ENCODE peak calls at places on chromosomes 16 and 17, in nine cellular contexts. Q, Y, G, T, S, E, K, V and Z are unnamed samples.

GRCh38 chr16:76598498-76598897 is 321.3 kb downstream of the CNTNAP4 start:
- DNase-seq in Q (no peak), Y (no peak), G (no peak), T (no peak), S (no peak), E (no peak), K (no peak), V (no peak), Z (no peak)

GRCh38 chr17:81445642-81446500 is 50.6 kb downstream of the BAHCC1 start:
- DNase-seq in Q (no peak), Y (no peak), G (no peak), T (no peak), S (no peak), E (no peak), K (no peak), V (no peak), Z (no peak)

GRCh38 chr16:89365044-89365467 is 125.3 kb downstream of the ANKRD11 start:
- DNase-seq in Q (no peak), Y (no peak), G (no peak), T (no peak), S (no peak), E (no peak), K (no peak), V (no peak), Z (no peak)

GRCh38 chr17:38735161-38735997 is 5.2 kb downstream of the CISD3 start:
- DNase-seq in Q (no peak), Y (peak; percentile 75), G (no peak), T (peak; percentile 71), S (peak; percentile 73), E (peak; percentile 76), K (peak; percentile 64), V (no peak), Z (peak; percentile 83)

GRCh38 chr16:4097826-4098240 is 18.4 kb downstream of the ADCY9 start:
- DNase-seq in Q (peak; percentile 33), Y (peak; percentile 43), G (no peak), T (no peak), S (no peak), E (no peak), K (no peak), V (no peak), Z (no peak)

GRCh38 chr16:51337662-51338061 is 186.6 kb upstream of the SALL1 start:
- DNase-seq in Q (no peak), Y (no peak), G (no peak), T (no peak), S (no peak), E (no peak), K (no peak), V (no peak), Z (no peak)

GRCh38 chr16:46688101-46688656 is 799 bp downstream of the VPS35 start:
- DNase-seq in Q (no peak), Y (no peak), G (peak; percentile 25), T (peak; percentile 63), S (no peak), E (peak; percentile 73), K (no peak), V (no peak), Z (no peak)

GRCh38 chr17:6170349-6170748 is 100.2 kb downstream of the WSCD1 start:
- DNase-seq in Q (no peak), Y (no peak), G (no peak), T (no peak), S (no peak), E (no peak), K (no peak), V (no peak), Z (no peak)

GRCh38 chr16:3036726-3037315 is at the start of gene BICDL2:
- DNase-seq in Q (no peak), Y (peak; percentile 75), G (no peak), T (peak; percentile 87), S (no peak), E (no peak), K (no peak), V (no peak), Z (no peak)

GRCh38 chr17:17305282-17305801 is 2.2 kb downstream of the NT5M start:
- DNase-seq in Q (no peak), Y (no peak), G (no peak), T (peak; percentile 37), S (peak; percentile 38), E (peak; percentile 63), K (no peak), V (no peak), Z (no peak)

GRCh38 chr17:17303847-17304490 is 796 bp downstream of the NT5M start:
- DNase-seq in Q (no peak), Y (no peak), G (no peak), T (no peak), S (no peak), E (no peak), K (no peak), V (no peak), Z (no peak)

GRCh38 chr17:17304521-17304985 is 1.4 kb downstream of the NT5M start:
- DNase-seq in Q (no peak), Y (no peak), G (no peak), T (no peak), S (peak; percentile 9), E (no peak), K (no peak), V (no peak), Z (no peak)

GRCh38 chr17:17300624-17301568 is 2.3 kb upstream of the NT5M start:
- DNase-seq in Q (no peak), Y (peak; percentile 71), G (no peak), T (peak; percentile 42), S (peak; percentile 29), E (peak; percentile 46), K (no peak), V (no peak), Z (no peak)

DNA sequence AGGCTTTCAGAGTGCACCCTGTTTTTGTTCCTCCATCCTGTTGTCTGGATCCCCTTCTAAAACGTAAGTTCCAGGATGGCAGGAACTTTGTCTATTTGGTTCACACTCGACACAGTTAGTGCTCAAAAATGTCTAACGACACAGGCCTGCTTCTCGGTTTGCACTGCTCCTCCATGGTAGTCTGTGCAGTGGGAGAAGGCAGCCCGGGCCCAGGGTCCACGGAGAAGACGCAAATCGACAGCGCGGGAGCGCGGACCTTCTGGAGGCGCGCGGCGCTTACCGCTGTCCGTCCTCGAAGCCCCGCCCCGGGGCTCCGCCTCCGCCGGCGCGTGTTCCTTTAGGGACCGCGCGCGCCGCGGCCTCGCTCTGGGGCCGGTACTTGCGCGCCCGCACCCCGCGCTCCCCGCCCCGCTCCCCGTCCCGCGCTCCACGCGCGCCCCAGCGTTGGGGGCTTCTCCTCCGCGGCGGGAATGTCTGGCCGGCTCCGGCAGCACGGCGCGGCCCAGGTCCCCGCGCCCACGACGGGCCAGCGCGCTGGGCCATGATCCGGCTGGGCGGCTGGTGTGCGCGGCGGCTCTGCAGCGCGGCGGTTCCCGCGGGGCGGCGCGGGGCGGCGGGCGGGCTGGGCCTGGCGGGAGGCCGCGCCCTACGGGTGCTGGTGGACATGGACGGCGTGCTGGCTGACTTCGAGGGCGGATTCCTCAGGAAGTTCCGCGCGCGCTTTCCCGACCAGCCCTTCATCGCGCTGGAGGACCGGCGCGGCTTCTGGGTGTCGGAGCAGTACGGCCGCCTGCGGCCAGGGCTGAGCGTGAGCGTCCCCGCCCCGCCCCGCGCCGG is at the start of gene NT5M:
- DNase-seq in Q (peak; percentile 82), Y (peak; percentile 88), G (peak; percentile 48), T (peak; percentile 87), S (peak; percentile 52), E (peak; percentile 52), K (peak; percentile 82), V (peak; percentile 81), Z (peak; percentile 74)
- TF ChIP-seq CTCF in Q (no peak), Y (no peak), G (no peak), T (no peak), S (no peak), E (no peak), K (no peak), V (no peak), Z (no peak)

DNA sequence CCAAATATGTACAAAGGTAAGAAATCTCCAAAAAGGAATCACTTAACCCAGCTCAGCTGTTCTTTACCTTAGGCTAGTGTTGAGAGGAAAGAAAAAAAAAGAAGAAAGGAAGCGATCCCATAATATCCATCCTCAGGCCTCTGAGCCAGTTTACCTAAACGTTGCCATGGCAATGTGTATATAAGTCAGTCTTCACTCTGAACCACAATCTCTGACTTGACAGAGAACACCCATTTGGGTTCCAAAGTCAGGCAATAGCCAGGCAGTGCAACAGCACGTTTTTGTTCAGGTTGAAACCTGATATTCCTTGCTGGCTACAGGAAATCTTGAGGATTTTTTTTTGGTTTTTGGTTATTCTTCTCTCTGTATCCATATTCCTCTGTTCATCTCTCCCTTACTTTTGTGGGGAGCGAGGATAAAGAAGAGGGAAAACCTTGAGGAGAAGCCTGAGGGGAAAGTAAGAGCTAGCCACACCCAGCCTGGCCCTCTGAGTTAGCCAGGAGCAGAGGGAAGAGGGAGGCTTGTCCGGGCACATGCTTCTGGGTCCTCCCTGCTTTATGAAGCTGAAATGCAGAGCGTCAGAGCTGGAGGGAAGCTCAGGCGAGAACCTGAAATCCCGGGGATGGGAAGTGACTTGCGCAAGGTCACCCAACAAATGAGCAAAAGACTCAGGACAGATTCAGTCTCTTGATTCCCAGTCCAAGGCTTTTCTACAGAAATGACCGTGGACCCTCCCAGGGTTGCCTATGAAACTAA is 152.7 kb downstream of the SOX9 start:
- DNase-seq in Q (no peak), Y (no peak), G (no peak), T (no peak), S (no peak), E (no peak), K (no peak), V (no peak), Z (no peak)
- TF ChIP-seq CTCF in Q (no peak), Y (no peak), G (no peak), T (no peak), S (no peak), E (no peak), K (no peak), V (no peak), Z (no peak)

GRCh38 chr17:17497845-17498520 is 1.8 kb upstream of the RASD1 start:
- DNase-seq in Q (no peak), Y (no peak), G (peak; percentile 10), T (no peak), S (no peak), E (no peak), K (peak; percentile 45), V (no peak), Z (no peak)

GRCh38 chr17:17496189-17497064 is at the start of gene RASD1:
- DNase-seq in Q (peak; percentile 93), Y (peak; percentile 96), G (peak; percentile 90), T (peak; percentile 91), S (peak; percentile 69), E (peak; percentile 57), K (peak; percentile 95), V (peak; percentile 88), Z (peak; percentile 72)

GRCh38 chr17:17495448-17496188 is 577 bp downstream of the RASD1 start:
- DNase-seq in Q (no peak), Y (peak; percentile 53), G (no peak), T (peak; percentile 42), S (no peak), E (no peak), K (peak; percentile 46), V (no peak), Z (no peak)

GRCh38 chr17:17498606-17499301 is 2.6 kb upstream of the RASD1 start:
- DNase-seq in Q (no peak), Y (no peak), G (no peak), T (no peak), S (no peak), E (no peak), K (peak; percentile 45), V (no peak), Z (no peak)

GRCh38 chr17:17497065-17497844 is 1.1 kb upstream of the RASD1 start:
- DNase-seq in Q (no peak), Y (no peak), G (peak; percentile 14), T (no peak), S (no peak), E (no peak), K (peak; percentile 35), V (no peak), Z (no peak)
- TF ChIP-seq CTCF in Q (peak; percentile 9), Y (no peak), G (no peak), T (no peak), S (peak; percentile 43), E (peak; percentile 44), K (no peak), V (no peak), Z (peak; percentile 5)

GRCh38 chr17:41777157-41777578 is 9.3 kb downstream of the JUP start:
- DNase-seq in Q (no peak), Y (no peak), G (peak; percentile 66), T (no peak), S (no peak), E (no peak), K (no peak), V (no peak), Z (no peak)
- TF ChIP-seq CTCF in Q (no peak), Y (peak; percentile 5), G (peak; percentile 44), T (no peak), S (no peak), E (no peak), K (peak; percentile 33), V (no peak), Z (no peak)